ENCODE peak calls at places on chromosome 10, in four cellular contexts. One of them, this sample, is unnamed.

GRCh38 chr10:27188897-27189296 is 33.7 kb downstream of the MASTL start:
- DNase-seq in sigmoid colon: no peak
- DNase-seq in prostate gland: no peak
- DNase-seq in heart left ventricle: no peak
- DNase-seq in this sample: no peak

GRCh38 chr10:125448596-125448995 is 234.4 kb downstream of the TEX36 start:
- DNase-seq in sigmoid colon: no peak
- DNase-seq in prostate gland: no peak
- DNase-seq in heart left ventricle: no peak
- DNase-seq in this sample: no peak

GRCh38 chr10:23172429-23172828 is 19.7 kb upstream of the PTF1A start:
- DNase-seq in sigmoid colon: no peak
- DNase-seq in prostate gland: no peak
- DNase-seq in heart left ventricle: no peak
- DNase-seq in this sample: no peak

GRCh38 chr10:79608505-79609375 is 2.0 kb upstream of the SFTPA1 start:
- DNase-seq in sigmoid colon: peak
- DNase-seq in prostate gland: peak
- DNase-seq in heart left ventricle: no peak
- DNase-seq in this sample: no peak

GRCh38 chr10:102930720-102931119 is 12.6 kb downstream of the CNNM2 start:
- DNase-seq in sigmoid colon: no peak
- DNase-seq in prostate gland: no peak
- DNase-seq in heart left ventricle: no peak
- DNase-seq in this sample: no peak

GRCh38 chr10:70886921-70887665 is 1.3 kb downstream of the PCBD1 start:
- DNase-seq in sigmoid colon: no peak
- DNase-seq in prostate gland: no peak
- DNase-seq in heart left ventricle: no peak
- DNase-seq in this sample: no peak

GRCh38 chr10:124731551-124731950 is 12.6 kb downstream of the FAM53B start:
- DNase-seq in sigmoid colon: no peak
- DNase-seq in prostate gland: no peak
- DNase-seq in heart left ventricle: no peak
- DNase-seq in this sample: no peak

GRCh38 chr10:70348228-70348850 is 34.1 kb downstream of the LRRC20 start:
- DNase-seq in sigmoid colon: peak
- DNase-seq in prostate gland: no peak
- DNase-seq in heart left ventricle: no peak
- DNase-seq in this sample: no peak

GRCh38 chr10:1551636-1552338 is 185.5 kb downstream of the ADARB2 start:
- DNase-seq in sigmoid colon: peak
- DNase-seq in prostate gland: no peak
- DNase-seq in heart left ventricle: no peak
- DNase-seq in this sample: no peak

GRCh38 chr10:132458595-132459251 is 61.7 kb downstream of the PWWP2B start:
- DNase-seq in sigmoid colon: no peak
- DNase-seq in prostate gland: no peak
- DNase-seq in heart left ventricle: peak
- DNase-seq in this sample: no peak

GRCh38 chr10:77139746-77140145 is 497.9 kb downstream of the KCNMA1 start:
- DNase-seq in sigmoid colon: no peak
- DNase-seq in prostate gland: no peak
- DNase-seq in heart left ventricle: no peak
- DNase-seq in this sample: no peak

GRCh38 chr10:112526130-112526529 is 79.1 kb downstream of the VTI1A start:
- DNase-seq in sigmoid colon: no peak
- DNase-seq in prostate gland: no peak
- DNase-seq in heart left ventricle: no peak
- DNase-seq in this sample: no peak

GRCh38 chr10:121580276-121581116 is 17.7 kb downstream of the FGFR2 start:
- DNase-seq in sigmoid colon: no peak
- DNase-seq in prostate gland: no peak
- DNase-seq in heart left ventricle: no peak
- DNase-seq in this sample: no peak

GRCh38 chr10:77746313-77746712 is 108.7 kb upstream of the KCNMA1 start:
- DNase-seq in sigmoid colon: no peak
- DNase-seq in prostate gland: no peak
- DNase-seq in heart left ventricle: peak
- DNase-seq in this sample: no peak

GRCh38 chr10:101142533-101143353 is 11.6 kb downstream of the TLX1 start:
- DNase-seq in sigmoid colon: no peak
- DNase-seq in prostate gland: no peak
- DNase-seq in heart left ventricle: no peak
- DNase-seq in this sample: no peak
- TF ChIP-seq CTCF in sigmoid colon: no peak
- TF ChIP-seq CTCF in prostate gland: no peak
- TF ChIP-seq CTCF in heart left ventricle: no peak
- TF ChIP-seq CTCF in this sample: no peak

GRCh38 chr10:28663576-28664368 is 13.5 kb upstream of the BAMBI start:
- DNase-seq in sigmoid colon: peak
- DNase-seq in prostate gland: peak
- DNase-seq in heart left ventricle: peak
- DNase-seq in this sample: peak

GRCh38 chr10:28664369-28664740 is 13.0 kb upstream of the BAMBI start:
- DNase-seq in sigmoid colon: no peak
- DNase-seq in prostate gland: no peak
- DNase-seq in heart left ventricle: no peak
- DNase-seq in this sample: no peak

GRCh38 chr10:28666751-28667467 is 10.4 kb upstream of the BAMBI start:
- DNase-seq in sigmoid colon: no peak
- DNase-seq in prostate gland: no peak
- DNase-seq in heart left ventricle: no peak
- DNase-seq in this sample: no peak

GRCh38 chr10:28669227-28670173 is 7.8 kb upstream of the BAMBI start:
- DNase-seq in sigmoid colon: no peak
- DNase-seq in prostate gland: no peak
- DNase-seq in heart left ventricle: no peak
- DNase-seq in this sample: no peak

DNA sequence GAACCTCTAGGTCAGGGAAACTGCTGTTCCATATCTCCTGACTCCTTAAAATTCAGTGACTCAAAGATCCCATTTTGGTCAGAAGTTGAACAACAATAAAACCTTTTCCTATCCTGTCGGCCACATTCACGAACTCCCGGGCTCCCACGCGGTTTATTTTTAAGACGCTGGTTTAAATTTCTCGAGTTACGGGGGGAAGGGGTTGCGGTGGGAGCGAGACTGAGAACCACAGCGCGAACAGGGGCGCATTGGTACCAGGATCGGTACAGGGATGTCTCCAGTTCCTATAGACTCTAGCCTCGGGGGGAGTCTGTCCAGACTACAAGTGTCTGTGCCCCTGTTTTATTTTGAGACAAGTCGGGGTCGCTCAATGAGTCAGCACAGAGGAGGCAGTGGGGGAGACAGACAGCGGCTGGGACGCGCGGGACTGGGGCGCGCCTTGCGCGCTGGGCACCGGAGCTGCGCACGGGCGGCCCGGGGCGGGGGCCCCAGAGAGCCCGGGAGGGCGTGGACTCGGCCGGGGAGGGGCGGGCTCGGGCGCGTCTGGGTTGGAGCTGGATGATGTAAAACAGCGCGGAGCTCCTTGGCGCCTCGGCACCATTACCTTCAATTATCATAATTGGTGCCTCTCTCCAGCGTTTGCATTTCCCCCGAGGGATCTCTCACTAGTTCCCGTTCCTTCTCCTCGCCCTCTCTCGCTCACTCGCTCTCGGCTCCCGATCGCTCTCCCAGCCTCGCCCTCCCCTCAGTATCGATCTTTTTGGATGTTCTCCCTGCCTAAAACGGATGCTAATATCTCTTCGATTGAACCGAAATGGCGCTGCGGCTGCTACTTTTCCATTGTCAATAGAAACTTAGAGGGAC is 8.7 kb upstream of the BAMBI start:
- DNase-seq in sigmoid colon: peak
- DNase-seq in prostate gland: peak
- DNase-seq in heart left ventricle: peak
- DNase-seq in this sample: no peak
- H3K4me3 ChIP-seq in sigmoid colon: peak
- H3K4me3 ChIP-seq in prostate gland: peak
- H3K4me3 ChIP-seq in heart left ventricle: peak
- H3K4me3 ChIP-seq in this sample: no peak

DNA sequence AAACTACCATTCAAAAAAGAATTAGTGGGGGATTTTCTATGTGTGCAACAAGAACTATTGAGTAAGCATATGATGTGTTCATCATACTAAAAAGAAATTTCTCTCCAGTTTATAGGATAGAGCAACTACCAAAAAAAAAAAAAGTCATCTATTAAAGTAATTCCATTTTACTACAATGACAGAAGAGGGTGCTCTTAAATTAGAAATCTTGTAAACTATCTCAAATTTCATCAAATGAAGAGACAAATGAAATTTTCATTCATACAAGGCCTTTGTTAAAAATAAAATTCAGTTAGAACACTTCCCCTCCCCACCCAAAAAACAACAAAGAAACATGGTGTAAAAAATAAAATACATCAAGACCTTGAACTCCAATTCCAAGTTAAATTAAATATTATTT is 195.4 kb upstream of the PLXDC2 start:
- DNase-seq in sigmoid colon: no peak
- DNase-seq in prostate gland: no peak
- DNase-seq in heart left ventricle: no peak
- DNase-seq in this sample: no peak
- TF ChIP-seq CTCF in sigmoid colon: no peak
- TF ChIP-seq CTCF in prostate gland: no peak
- TF ChIP-seq CTCF in heart left ventricle: no peak
- TF ChIP-seq CTCF in this sample: peak

GRCh38 chr10:95792211-95792780 is 36.3 kb downstream of the ENTPD1 start:
- DNase-seq in sigmoid colon: no peak
- DNase-seq in prostate gland: no peak
- DNase-seq in heart left ventricle: no peak
- DNase-seq in this sample: no peak
- H3K4me3 ChIP-seq in sigmoid colon: no peak
- H3K4me3 ChIP-seq in prostate gland: no peak
- H3K4me3 ChIP-seq in heart left ventricle: no peak
- H3K4me3 ChIP-seq in this sample: no peak

GRCh38 chr10:97067716-97068391 is 117.9 kb downstream of the SLIT1 start:
- DNase-seq in sigmoid colon: no peak
- DNase-seq in prostate gland: no peak
- DNase-seq in heart left ventricle: no peak
- DNase-seq in this sample: no peak
- TF ChIP-seq CTCF in sigmoid colon: no peak
- TF ChIP-seq CTCF in prostate gland: no peak
- TF ChIP-seq CTCF in heart left ventricle: no peak
- TF ChIP-seq CTCF in this sample: no peak

This sample was measured in LNCaP clone FGC.